ENCODE peak calls at places on chromosomes 11 and 22, in six cellular contexts. X is HEK293T, M is T-helper 2 cell, N is posterior vena cava, V is ELF-1, G is IMR-90. K is an unnamed sample.

GRCh38 chr22:41501209-41501608 is 32.3 kb downstream of the ACO2 start:
- DNase-seq in X (no peak), G (no peak), V (no peak), N (no peak), M (peak), K (peak)

GRCh38 chr11:118267486-118267885 is 3.4 kb upstream of the MPZL2 start:
- DNase-seq in N (no peak), V (no peak), M (no peak), X (no peak), G (no peak), K (no peak)

GRCh38 chr11:104134760-104135159 is 29.2 kb downstream of the PDGFD start:
- DNase-seq in V (peak), N (no peak), X (no peak), M (no peak), G (peak), K (no peak)

GRCh38 chr11:62444271-62444833 is 25.5 kb downstream of the SCGB1A1 start:
- DNase-seq in V (peak), X (no peak), G (peak), M (peak), N (peak), K (peak)

GRCh38 chr11:43558556-43559127 is 121.9 kb upstream of the HSD17B12 start:
- DNase-seq in G (no peak), N (no peak), V (no peak), M (no peak), X (no peak), K (no peak)

GRCh38 chr11:45179686-45180085 is 33.2 kb downstream of the PRDM11 start:
- DNase-seq in G (no peak), X (no peak), M (no peak), V (no peak), N (peak), K (no peak)

GRCh38 chr22:17575151-17575550 is 11.9 kb downstream of the SLC25A18 start:
- DNase-seq in X (no peak), M (no peak), G (no peak), N (no peak), V (no peak), K (no peak)

GRCh38 chr11:7418061-7418460 is 67.2 kb upstream of the OLFML1 start:
- DNase-seq in N (no peak), G (no peak), X (no peak), V (no peak), M (no peak), K (no peak)

GRCh38 chr11:36012410-36012809 is 68.5 kb downstream of the LDLRAD3 start:
- DNase-seq in N (no peak), M (no peak), G (peak), X (no peak), V (no peak), K (no peak)

GRCh38 chr22:32317524-32317923 is 40.1 kb upstream of the RFPL3 start:
- DNase-seq in X (no peak), G (no peak), M (no peak), N (peak), V (no peak), K (no peak)

GRCh38 chr22:20616451-20617043 is 109.1 kb downstream of the MED15 start:
- DNase-seq in X (no peak), G (no peak), M (no peak), N (no peak), V (no peak), K (no peak)

GRCh38 chr11:63862923-63863322 is 24.0 kb downstream of the MARK2 start:
- DNase-seq in X (no peak), V (no peak), G (no peak), M (peak), N (peak), K (no peak)

GRCh38 chr11:68828155-68828931 is 13.4 kb downstream of the CPT1A start:
- DNase-seq in X (no peak), G (no peak), M (no peak), N (no peak), V (no peak), K (no peak)

GRCh38 chr22:17106785-17107546 is 14.2 kb downstream of the TMEM121B start:
- DNase-seq in M (peak), G (no peak), X (no peak), V (no peak), N (peak), K (no peak)

GRCh38 chr22:44344407-44344806 is 31.7 kb upstream of the SHISAL1 start:
- DNase-seq in G (no peak), M (no peak), X (no peak), N (no peak), V (no peak), K (no peak)

GRCh38 chr11:118157186-118157895 is 4.7 kb upstream of the SCN4B start:
- DNase-seq in X (no peak), G (no peak), N (no peak), M (no peak), V (no peak), K (no peak)

GRCh38 chr11:123838659-123839058 is 32.5 kb upstream of the OR6M1 start:
- DNase-seq in N (no peak), X (no peak), V (no peak), M (no peak), G (no peak), K (no peak)

GRCh38 chr11:116823031-116823843 is at the start of gene APOA4:
- DNase-seq in G (no peak), X (no peak), M (no peak), V (no peak), N (no peak), K (no peak)

GRCh38 chr22:35430897-35431322 is 31.0 kb downstream of the MCM5 start:
- DNase-seq in V (peak), G (peak), X (peak), M (peak), N (peak), K (peak)

GRCh38 chr11:66124564-66124963 is 54.5 kb downstream of the PACS1 start:
- DNase-seq in V (no peak), M (peak), G (peak), X (no peak), N (no peak), K (no peak)

GRCh38 chr11:78853521-78853920 is 278.9 kb upstream of the NARS2 start:
- DNase-seq in X (no peak), G (no peak), N (no peak), V (no peak), M (no peak), K (no peak)

GRCh38 chr11:130213143-130213978 is 53.8 kb downstream of the ST14 start:
- DNase-seq in M (peak), G (peak), V (peak), N (peak), X (peak), K (peak)

GRCh38 chr11:60390389-60390788 is 5.9 kb upstream of the MS4A14 start:
- DNase-seq in N (no peak), M (no peak), V (no peak), X (no peak), G (no peak), K (no peak)

GRCh38 chr22:27978875-27979274 is 59.8 kb upstream of the PITPNB start:
- DNase-seq in M (no peak), G (no peak), N (no peak), V (no peak), X (no peak), K (no peak)

GRCh38 chr22:33326540-33327295 is 268.5 kb upstream of the SYN3 start:
- DNase-seq in N (no peak), G (no peak), X (no peak), M (no peak), V (peak), K (no peak)

GRCh38 chr22:29638678-29639077 is 35.2 kb downstream of the NF2 start:
- DNase-seq in V (no peak), M (no peak), X (no peak), N (no peak), G (no peak), K (no peak)

K was measured in NCI-H526.